ENCODE peak calls at places on chromosomes 1 and 21, in five cellular contexts. R is transverse colon, M is HCT116, H is vagina, L is breast epithelium. C is an unnamed sample.
A peak's percentile ranks its signal among the peaks of the same experiment; 100 is the strongest.

GRCh38 chr1:220789532-220790147 is 2.9 kb downstream of the MTARC1 start:
- DNase-seq in M (no peak), R (no peak), H (no peak), L (no peak), C (no peak)

GRCh38 chr1:31381394-31382287 is 8.8 kb upstream of the FABP3 start:
- DNase-seq in L (no peak), R (peak; percentile 75), H (no peak), M (no peak), C (no peak)

GRCh38 chr1:112465122-112465521 is 43.6 kb upstream of the WNT2B start:
- DNase-seq in R (no peak), H (no peak), L (peak; percentile 23), M (no peak), C (no peak)

GRCh38 chr21:35256468-35256988 is 207.4 kb upstream of the RUNX1 start:
- DNase-seq in L (peak; percentile 76), M (peak; percentile 89), H (no peak), R (peak; percentile 78), C (no peak)

GRCh38 chr1:23521588-23521987 is 9.4 kb downstream of the E2F2 start:
- DNase-seq in R (no peak), M (no peak), H (no peak), L (no peak), C (no peak)

GRCh38 chr21:14977814-14978213 is 87.0 kb downstream of the NRIP1 start:
- DNase-seq in L (no peak), M (no peak), R (no peak), H (no peak), C (no peak)

GRCh38 chr1:52045236-52045635 is 9.8 kb downstream of the TXNDC12 start:
- DNase-seq in L (no peak), R (no peak), M (no peak), H (no peak), C (no peak)

GRCh38 chr1:56911539-56911938 is 54.3 kb downstream of the C8B start:
- DNase-seq in M (no peak), H (no peak), L (no peak), R (no peak), C (no peak)

GRCh38 chr21:38631676-38632075 is 133.4 kb upstream of the ERG start:
- DNase-seq in M (no peak), H (no peak), R (no peak), L (no peak), C (no peak)

GRCh38 chr1:165152727-165153126 is 203.8 kb downstream of the LMX1A start:
- DNase-seq in H (no peak), L (no peak), M (no peak), R (no peak), C (no peak)

GRCh38 chr1:232620356-232620841 is 9.5 kb downstream of the SIPA1L2 start:
- DNase-seq in H (no peak), L (peak; percentile 46), M (no peak), R (peak; percentile 66), C (no peak)

GRCh38 chr1:101238681-101239094 is 1.9 kb downstream of the S1PR1 start:
- DNase-seq in L (peak; percentile 61), R (peak; percentile 81), M (peak; percentile 71), H (no peak), C (peak; percentile 81)

GRCh38 chr1:30526652-30527345 is 196.6 kb downstream of the MATN1 start:
- DNase-seq in M (no peak), L (no peak), H (no peak), R (no peak), C (no peak)

GRCh38 chr1:202702088-202702487 is 8.2 kb downstream of the SYT2 start:
- DNase-seq in H (no peak), R (no peak), M (no peak), L (no peak), C (no peak)

GRCh38 chr21:32351428-32351827 is 41.4 kb downstream of the URB1 start:
- DNase-seq in H (peak; percentile 93), L (no peak), M (no peak), R (no peak), C (no peak)

GRCh38 chr1:37890378-37891014 is 31.1 kb upstream of the MTF1 start:
- DNase-seq in R (no peak), H (no peak), M (peak; percentile 23), L (no peak), C (no peak)

GRCh38 chr1:86833461-86834215 is 80.3 kb downstream of the SELENOF start:
- DNase-seq in L (peak; percentile 53), R (peak; percentile 78), M (peak; percentile 79), H (no peak), C (peak; percentile 91)

GRCh38 chr1:215875712-215876111 is 308.6 kb downstream of the KCTD3 start:
- DNase-seq in H (no peak), L (no peak), R (no peak), M (no peak), C (no peak)

GRCh38 chr1:119611701-119612113 is 36.4 kb downstream of the ZNF697 start:
- DNase-seq in L (peak; percentile 83), R (peak; percentile 91), H (no peak), M (peak; percentile 65), C (peak; percentile 74)

GRCh38 chr1:17955302-17956285 is 152.0 kb upstream of the IGSF21 start:
- DNase-seq in M (no peak), H (no peak), L (no peak), R (no peak), C (no peak)

GRCh38 chr1:74652711-74653131 is 20.9 kb downstream of the ERICH3 start:
- DNase-seq in R (no peak), L (peak; percentile 52), M (no peak), H (no peak), C (no peak)

GRCh38 chr1:193629875-193630274 is 443.5 kb upstream of the B3GALT2 start:
- DNase-seq in H (no peak), M (no peak), L (no peak), R (no peak), C (no peak)

GRCh38 chr1:243903023-243903422 is 53.0 kb upstream of the AKT3 start:
- DNase-seq in R (no peak), L (no peak), M (no peak), H (no peak), C (no peak)
- H3K4me3 ChIP-seq in R (no peak overlapping the region), L (no peak overlapping the region), M (no peak overlapping the region), H (no peak overlapping the region), C (no peak overlapping the region)

DNA sequence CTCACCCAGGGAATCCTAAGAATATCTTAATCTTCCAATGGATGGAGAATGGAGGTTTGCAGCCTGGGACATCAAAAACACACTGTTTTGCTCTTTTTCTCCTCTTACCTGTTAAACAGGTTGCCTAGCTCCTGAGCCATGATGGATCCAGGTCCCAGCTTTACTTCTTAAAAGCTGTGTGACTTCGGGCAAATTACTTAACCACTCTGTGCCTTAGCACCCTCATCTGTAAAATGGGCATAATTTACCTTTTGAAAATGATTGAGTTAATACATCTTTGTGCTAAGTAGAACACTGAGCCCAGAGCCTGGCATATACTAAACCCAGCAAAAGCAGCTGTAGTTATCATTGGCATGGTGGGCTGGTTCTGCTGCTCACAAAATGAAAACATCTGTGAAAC is 10.2 kb downstream of the COQ8A start:
- DNase-seq in L (no peak), M (no peak), H (no peak), R (no peak), C (no peak)
- H3K4me1 ChIP-seq in L (no peaks in the 10 kb centered on the region), M (no peaks in the 10 kb centered on the region), H (peaks cover 25% of the 10 kb centered on the region), R (peaks cover 22% of the 10 kb centered on the region), C (peaks cover 4% of the 10 kb centered on the region)

GRCh38 chr1:225757927-225758460 is 19.6 kb upstream of the SRP9 start:
- DNase-seq in L (no peak), H (no peak), M (no peak), R (no peak), C (no peak)

GRCh38 chr1:225750865-225751824 is 26.5 kb upstream of the SRP9 start:
- DNase-seq in R (no peak), H (no peak), L (no peak), M (no peak), C (no peak)

GRCh38 chr1:225754940-225755635 is 22.5 kb upstream of the SRP9 start:
- DNase-seq in R (peak; percentile 35), H (no peak), L (no peak), M (no peak), C (no peak)

GRCh38 chr1:225752245-225752644 is 25.4 kb upstream of the SRP9 start:
- DNase-seq in H (no peak), M (no peak), R (no peak), L (no peak), C (no peak)

DNA sequence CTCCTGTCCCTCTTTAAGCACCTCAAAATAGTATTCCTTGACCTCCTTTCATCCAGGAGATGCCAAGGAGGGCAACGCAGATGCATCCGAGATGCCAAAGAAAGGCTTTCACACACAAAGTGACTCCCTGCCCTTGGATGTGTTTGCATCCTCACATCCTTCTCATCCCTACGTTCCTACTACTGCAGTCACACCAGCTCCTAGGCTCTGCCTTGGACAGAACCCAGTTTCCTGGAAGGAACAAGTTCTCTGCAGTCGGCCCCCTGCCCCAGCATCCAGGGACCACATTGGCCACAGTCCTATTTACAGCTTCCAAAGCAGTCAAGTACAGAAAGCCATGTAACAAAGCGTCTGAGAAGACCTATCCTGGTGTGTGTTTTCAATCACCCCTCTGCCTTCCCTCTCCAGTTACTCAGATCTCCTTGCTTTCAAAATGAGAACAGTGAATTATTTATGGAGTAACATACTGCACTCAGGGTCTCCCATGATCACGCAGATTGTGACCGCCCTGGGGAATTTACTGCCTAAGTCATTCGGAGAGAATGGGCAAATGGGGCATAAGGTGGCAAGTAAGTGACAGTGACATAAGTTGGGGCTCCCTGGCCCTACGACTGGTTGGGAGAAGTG is 21.8 kb upstream of the SRP9 start:
- DNase-seq in M (no peak), R (no peak), H (no peak), L (no peak), C (no peak)
- H3K27ac ChIP-seq in M (no peak overlapping the region), R (no peak overlapping the region), H (no peak overlapping the region), L (peak overlapping the region; percentile 88), C (no peak overlapping the region)

GRCh38 chr1:2188336-2188735 is 6.2 kb downstream of the FAAP20 start:
- DNase-seq in L (no peak), H (no peak), R (no peak), M (no peak), C (no peak)

GRCh38 chr1:2189459-2190425 is 4.8 kb downstream of the FAAP20 start:
- DNase-seq in R (peak; percentile 95), M (peak; percentile 80), H (no peak), L (peak; percentile 96), C (no peak)

GRCh38 chr1:2192031-2192995 is 2.3 kb downstream of the FAAP20 start:
- DNase-seq in R (no peak), L (no peak), M (no peak), H (no peak), C (no peak)

GRCh38 chr1:2187619-2188018 is 7.0 kb downstream of the FAAP20 start:
- DNase-seq in L (no peak), M (no peak), R (peak; percentile 49), H (no peak), C (no peak)

DNA sequence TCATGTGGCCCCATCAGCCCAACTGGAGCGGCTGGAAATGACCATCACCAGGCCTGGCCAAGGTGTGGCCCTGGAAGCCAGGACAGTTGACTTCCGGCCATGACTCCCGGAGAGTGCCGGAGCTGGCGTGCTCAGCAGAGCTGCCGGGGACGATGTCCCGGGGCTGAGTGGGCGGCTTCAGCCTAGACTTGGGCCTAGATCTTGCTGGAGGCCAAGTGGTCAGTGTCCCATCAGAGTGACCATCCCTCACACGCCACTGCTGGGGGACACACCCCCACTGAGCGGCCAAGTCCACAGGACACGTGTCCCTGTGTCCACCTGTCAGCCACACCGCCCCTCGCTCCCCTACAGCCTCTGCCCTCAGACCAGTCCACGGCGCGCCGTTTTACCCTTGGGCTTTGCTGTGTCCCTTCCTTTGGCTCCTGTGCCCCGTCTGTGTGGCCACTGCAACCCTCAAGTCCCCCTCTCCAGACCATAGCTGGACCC is 4.0 kb downstream of the FAAP20 start:
- DNase-seq in R (no peak), H (no peak), M (no peak), L (peak; percentile 22), C (no peak)
- H3K4me3 ChIP-seq in R (peak overlapping the region; percentile 57), H (peak overlapping the region; percentile 57), M (no peak overlapping the region), L (peak overlapping the region; percentile 75), C (no peak overlapping the region)

C was measured in iPS DF 6.9.